ENCODE peak calls at places on chromosomes 3 and 15, in five cellular contexts. J, O, C, K and F are unnamed samples.

GRCh38 chr15:45611305-45611704 is 23.5 kb upstream of the SQOR start:
- DNase-seq in J (peak), O (no peak), C (no peak), K (peak), F (no peak)

GRCh38 chr15:55555089-55555488 is 33.1 kb downstream of the PYGO1 start:
- DNase-seq in J (no peak), O (no peak), C (no peak), K (peak), F (no peak)

GRCh38 chr3:181935915-181936314 is 224.2 kb downstream of the SOX2 start:
- DNase-seq in J (peak), O (no peak), C (no peak), K (no peak), F (no peak)

GRCh38 chr3:151841801-151842200 is 27.9 kb downstream of the AADAC start:
- DNase-seq in J (peak), O (no peak), C (no peak), K (no peak), F (no peak)

GRCh38 chr15:83243634-83244033 is 36.0 kb upstream of the HDGFL3 start:
- DNase-seq in J (no peak), O (no peak), C (no peak), K (no peak), F (no peak)

GRCh38 chr3:66037330-66037985 is 1.3 kb downstream of the MAGI1 start:
- DNase-seq in J (peak), O (peak), C (peak), K (peak), F (no peak)

GRCh38 chr15:74933573-74933972 is 4.3 kb downstream of the COX5A start:
- DNase-seq in J (no peak), O (no peak), C (no peak), K (no peak), F (no peak)

GRCh38 chr3:120561251-120562045 is 34.7 kb upstream of the NDUFB4 start:
- DNase-seq in J (peak), O (peak), C (peak), K (peak), F (peak)

GRCh38 chr3:168424059-168424765 is 328.5 kb upstream of the GOLIM4 start:
- DNase-seq in J (peak), O (no peak), C (no peak), K (no peak), F (no peak)

GRCh38 chr15:93771429-93772020 is 459.8 kb upstream of the MCTP2 start:
- DNase-seq in J (no peak), O (no peak), C (no peak), K (no peak), F (no peak)

GRCh38 chr15:92074161-92074560 is 220.7 kb downstream of the SLCO3A1 start:
- DNase-seq in J (no peak), O (no peak), C (no peak), K (no peak), F (no peak)

GRCh38 chr3:42659451-42660130 is 6.1 kb downstream of the ZBTB47 start:
- DNase-seq in J (no peak), O (peak), C (peak), K (no peak), F (no peak)

GRCh38 chr15:59539799-59540198 is 71.8 kb upstream of the GCNT3 start:
- DNase-seq in J (peak), O (no peak), C (no peak), K (peak), F (no peak)

GRCh38 chr3:50136714-50137405 is 18.3 kb upstream of the SEMA3F start:
- DNase-seq in J (no peak), O (no peak), C (no peak), K (no peak), F (no peak)

GRCh38 chr15:75069301-75069925 is 46.0 kb downstream of the PPCDC start:
- DNase-seq in J (no peak), O (no peak), C (no peak), K (no peak), F (no peak)

GRCh38 chr15:62119224-62119925 is 45.7 kb downstream of the C2CD4B start:
- DNase-seq in J (peak), O (no peak), C (no peak), K (peak), F (no peak)

GRCh38 chr3:149783576-149783975 is 8.8 kb downstream of the ANKUB1 start:
- DNase-seq in J (peak), O (no peak), C (no peak), K (peak), F (no peak)

GRCh38 chr15:69367231-69367630 is 46.9 kb upstream of the KIF23 start:
- DNase-seq in J (no peak), O (no peak), C (peak), K (no peak), F (no peak)

GRCh38 chr3:174477491-174477890 is 381.6 kb upstream of the NAALADL2 start:
- DNase-seq in J (no peak), O (no peak), C (no peak), K (no peak), F (no peak)

GRCh38 chr3:194488007-194488742 is 1.4 kb upstream of the ATP13A3 start:
- DNase-seq in J (peak), O (no peak), C (no peak), K (no peak), F (no peak)

GRCh38 chr3:88362428-88362827 is 212.7 kb downstream of the C3orf38 start:
- DNase-seq in J (peak), O (no peak), C (no peak), K (no peak), F (no peak)

GRCh38 chr3:167694121-167694520 is 40.4 kb upstream of the WDR49 start:
- DNase-seq in J (no peak), O (no peak), C (no peak), K (no peak), F (no peak)

GRCh38 chr3:197959891-197960693 is at the start of gene LMLN:
- DNase-seq in J (peak), O (peak), C (peak), K (peak), F (peak)
- TF ChIP-seq CTCF in J (no peak), O (no peak), C (no peak), K (no peak), F (peak)

DNA sequence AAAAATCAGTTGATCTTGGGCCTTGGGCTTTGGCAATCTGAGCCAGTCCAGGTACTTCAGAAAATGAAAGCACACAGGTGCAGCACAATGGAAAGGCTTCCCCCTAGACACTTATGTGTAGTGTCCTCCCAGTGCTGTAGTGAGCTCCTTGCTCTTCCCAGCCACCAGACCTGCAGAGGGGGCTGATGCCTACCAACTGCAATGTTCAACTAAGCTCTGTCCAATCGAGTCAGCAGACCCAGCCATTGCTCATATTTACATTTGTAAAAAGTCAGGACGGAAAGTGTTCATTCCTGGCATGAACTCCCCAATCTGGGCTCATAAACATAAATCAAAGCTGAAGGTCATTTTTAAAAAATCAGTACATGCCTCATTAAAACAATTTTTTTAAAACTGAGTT is 73.0 kb downstream of the FOXP1 start:
- DNase-seq in J (no peak), O (no peak), C (no peak), K (peak), F (no peak)
- TF ChIP-seq CTCF in J (no peak), O (no peak), C (peak), K (peak), F (no peak)

DNA sequence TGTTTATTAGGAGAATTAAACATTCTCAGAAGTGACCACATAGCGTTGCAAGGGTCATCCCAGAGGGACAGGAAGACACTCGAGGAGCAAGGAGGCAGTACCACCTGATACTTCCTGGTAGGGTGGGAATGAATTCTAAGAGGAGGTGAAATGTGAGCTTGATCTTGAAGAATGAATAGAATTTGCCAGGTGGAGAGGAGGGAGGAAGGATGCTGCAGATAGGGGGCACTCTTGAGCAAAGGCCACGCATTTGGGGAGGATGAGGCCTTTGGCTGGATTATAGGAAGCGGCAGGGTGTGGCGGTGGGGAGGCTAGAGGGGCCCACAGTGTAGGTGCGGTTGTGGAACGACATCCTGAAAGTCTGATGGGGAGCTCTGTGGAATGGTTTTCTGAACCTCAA is 33.5 kb downstream of the CHCHD6 start:
- DNase-seq in J (no peak), O (no peak), C (no peak), K (no peak), F (no peak)
- TF ChIP-seq CTCF in J (peak), O (no peak), C (no peak), K (peak), F (no peak)

DNA sequence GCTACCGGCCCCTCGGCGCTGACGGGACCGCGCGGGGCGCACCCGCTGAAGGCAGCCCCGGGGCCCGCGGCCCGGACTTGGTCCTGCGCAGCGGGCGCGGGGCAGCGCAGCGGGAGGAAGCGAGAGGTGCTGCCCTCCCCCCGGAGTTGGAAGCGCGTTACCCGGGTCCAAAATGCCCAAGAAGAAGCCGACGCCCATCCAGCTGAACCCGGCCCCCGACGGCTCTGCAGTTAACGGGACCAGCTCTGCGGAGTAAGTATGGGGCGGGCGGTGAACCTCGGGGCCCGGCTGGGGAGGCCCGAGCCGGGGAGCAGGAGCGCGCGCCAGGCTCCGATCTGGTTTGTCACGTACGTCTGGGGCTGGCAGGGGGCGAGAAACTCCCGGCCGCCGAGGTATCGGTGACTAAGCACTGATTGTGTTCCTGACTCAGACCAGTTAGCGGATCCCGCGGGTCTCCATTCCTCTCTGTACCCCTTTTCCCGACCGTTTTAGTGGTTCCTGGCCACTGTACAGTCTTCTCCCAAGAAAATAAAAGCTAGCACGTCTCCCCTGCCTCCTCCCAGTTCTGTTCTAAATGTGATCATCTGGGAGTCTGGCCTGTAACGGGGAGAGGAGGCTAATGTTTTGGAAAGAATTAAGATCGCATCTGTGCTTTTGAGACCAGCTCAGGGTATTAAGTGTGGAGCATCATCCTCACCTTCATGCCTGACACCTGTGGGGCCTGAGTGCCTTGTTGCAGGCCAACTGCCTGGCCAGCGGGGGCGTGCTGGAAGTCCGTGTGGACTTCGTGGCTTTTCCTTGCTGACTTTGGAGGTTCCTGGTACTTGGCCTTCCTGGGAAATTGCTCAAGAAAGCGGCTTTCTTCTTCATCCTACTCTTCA is 704 bp downstream of the MAP2K1 start:
- DNase-seq in J (peak), O (peak), C (peak), K (peak), F (peak)
- TF ChIP-seq CTCF in J (peak), O (peak), C (no peak), K (peak), F (no peak)

DNA sequence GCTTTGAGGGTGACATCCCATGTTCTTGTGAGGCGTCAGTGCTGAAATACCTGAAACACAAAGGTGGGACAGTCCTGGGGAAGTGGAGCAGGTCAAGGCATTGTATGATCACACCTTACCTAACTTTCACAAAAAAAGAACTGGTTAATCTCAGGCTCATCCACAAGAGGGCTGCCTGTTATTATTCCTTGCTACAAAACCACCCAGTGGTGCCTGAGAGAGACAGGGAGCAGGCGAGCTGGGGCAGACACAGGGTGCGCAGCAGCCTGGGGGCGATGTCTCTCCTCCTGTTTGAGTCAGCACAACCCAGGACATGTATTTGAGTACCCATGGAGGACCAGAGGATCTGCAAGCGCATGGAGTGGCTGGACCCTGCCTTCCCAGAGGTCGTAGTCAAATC is 316.8 kb upstream of the ATP10A start:
- DNase-seq in J (peak), O (no peak), C (no peak), K (no peak), F (no peak)
- TF ChIP-seq CTCF in J (peak), O (peak), C (no peak), K (no peak), F (no peak)